ENCODE peak calls at places on chromosome 12, in four cellular contexts. Y, G, O and L are unnamed samples.

GRCh38 chr12:65603428-65604351 is 220.6 kb upstream of the HMGA2 start:
- DNase-seq in O (peak; percentile 30), G (no peak), Y (no peak), L (no peak)

GRCh38 chr12:6334940-6335450 is 6.9 kb downstream of the TNFRSF1A start:
- DNase-seq in G (no peak), Y (no peak), O (no peak), L (no peak)

GRCh38 chr12:587132-587531 is 76.1 kb downstream of the NINJ2 start:
- DNase-seq in O (no peak), G (no peak), Y (no peak), L (no peak)

GRCh38 chr12:40650038-40650704 is 42.1 kb upstream of the CNTN1 start:
- DNase-seq in Y (no peak), G (no peak), O (no peak), L (no peak)

GRCh38 chr12:6180300-6181051 is 19.7 kb upstream of the CD9 start:
- DNase-seq in G (no peak), Y (peak; percentile 76), O (no peak), L (no peak)

GRCh38 chr12:21989819-21990412 is 48.7 kb upstream of the ABCC9 start:
- DNase-seq in Y (peak; percentile 1), O (peak; percentile 34), G (no peak), L (peak; percentile 33)

GRCh38 chr12:73973486-73973885 is 564.1 kb upstream of the ATXN7L3B start:
- DNase-seq in Y (no peak), G (no peak), O (no peak), L (no peak)

GRCh38 chr12:47717443-47718193 is 7.7 kb downstream of the ENDOU start:
- DNase-seq in O (peak; percentile 78), G (no peak), Y (peak; percentile 42), L (peak; percentile 88)

GRCh38 chr12:124030510-124030909 is 57.5 kb downstream of the ZNF664 start:
- DNase-seq in Y (no peak), O (peak; percentile 48), G (no peak), L (peak; percentile 67)

GRCh38 chr12:110338754-110339153 is 57.7 kb downstream of the ATP2A2 start:
- DNase-seq in Y (no peak), G (no peak), O (peak; percentile 27), L (peak; percentile 32)

GRCh38 chr12:106766393-106766826 is 8.1 kb upstream of the RIC8B start:
- DNase-seq in G (no peak), Y (no peak), O (peak; percentile 40), L (no peak)

GRCh38 chr12:12539411-12539810 is 23.3 kb downstream of the DUSP16 start:
- DNase-seq in Y (no peak), G (no peak), O (no peak), L (no peak)

GRCh38 chr12:47734725-47735480 is 9.6 kb upstream of the ENDOU start:
- DNase-seq in Y (no peak), O (no peak), G (no peak), L (peak; percentile 27)

GRCh38 chr12:43551271-43551970 is 582 bp downstream of the ADAMTS20 start:
- DNase-seq in Y (no peak), G (no peak), O (no peak), L (peak; percentile 70)

GRCh38 chr12:33605776-33606175 is 166.2 kb upstream of the SYT10 start:
- DNase-seq in Y (peak; percentile 10), O (peak; percentile 44), G (no peak), L (peak; percentile 2)

DNA sequence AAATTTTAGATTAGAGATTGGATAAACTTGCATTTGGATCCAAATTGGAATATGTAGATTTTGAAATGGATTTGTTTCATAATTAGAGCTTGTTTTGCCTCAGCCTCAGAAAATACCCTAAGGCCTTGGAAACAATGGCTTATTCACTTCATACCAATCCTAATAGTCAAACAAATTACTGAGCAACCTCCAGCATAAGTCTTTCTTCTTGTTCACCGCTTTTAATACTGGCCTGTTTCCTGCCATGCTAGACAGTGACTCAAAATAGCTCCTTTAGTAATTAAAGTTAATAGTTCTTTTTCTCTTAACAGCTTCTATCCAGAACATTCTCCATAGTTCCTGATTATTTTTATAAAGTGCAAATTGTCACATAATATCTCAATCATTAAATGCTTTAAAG is 110.9 kb upstream of the DNM1L start:
- DNase-seq in G (no peak), Y (peak; percentile 31), O (no peak), L (no peak)
- TF ChIP-seq NFIC in G (no peak), Y (no peak), O (no peak), L (peak; percentile 7)

GRCh38 chr12:89864419-89864818 is 155.8 kb upstream of the ATP2B1 start:
- DNase-seq in G (no peak), Y (no peak), O (no peak), L (no peak)
- TF ChIP-seq RAD21 in G (no peak), Y (no peak), O (no peak), L (no peak)

GRCh38 chr12:53660064-53660463 is 15.8 kb downstream of the ATP5MC2 start:
- DNase-seq in G (no peak), Y (no peak), O (peak; percentile 48), L (no peak)
- H3K9ac ChIP-seq in G (no peak overlapping the region), Y (peak overlapping the region; percentile 68), O (no peak overlapping the region), L (peak overlapping the region; percentile 47)

GRCh38 chr12:99157946-99158345 is 489.6 kb upstream of the GARIN6 start:
- DNase-seq in O (no peak), Y (no peak), G (no peak), L (no peak)
- TF ChIP-seq NFIC in O (no peak), Y (no peak), G (no peak), L (no peak)

DNA sequence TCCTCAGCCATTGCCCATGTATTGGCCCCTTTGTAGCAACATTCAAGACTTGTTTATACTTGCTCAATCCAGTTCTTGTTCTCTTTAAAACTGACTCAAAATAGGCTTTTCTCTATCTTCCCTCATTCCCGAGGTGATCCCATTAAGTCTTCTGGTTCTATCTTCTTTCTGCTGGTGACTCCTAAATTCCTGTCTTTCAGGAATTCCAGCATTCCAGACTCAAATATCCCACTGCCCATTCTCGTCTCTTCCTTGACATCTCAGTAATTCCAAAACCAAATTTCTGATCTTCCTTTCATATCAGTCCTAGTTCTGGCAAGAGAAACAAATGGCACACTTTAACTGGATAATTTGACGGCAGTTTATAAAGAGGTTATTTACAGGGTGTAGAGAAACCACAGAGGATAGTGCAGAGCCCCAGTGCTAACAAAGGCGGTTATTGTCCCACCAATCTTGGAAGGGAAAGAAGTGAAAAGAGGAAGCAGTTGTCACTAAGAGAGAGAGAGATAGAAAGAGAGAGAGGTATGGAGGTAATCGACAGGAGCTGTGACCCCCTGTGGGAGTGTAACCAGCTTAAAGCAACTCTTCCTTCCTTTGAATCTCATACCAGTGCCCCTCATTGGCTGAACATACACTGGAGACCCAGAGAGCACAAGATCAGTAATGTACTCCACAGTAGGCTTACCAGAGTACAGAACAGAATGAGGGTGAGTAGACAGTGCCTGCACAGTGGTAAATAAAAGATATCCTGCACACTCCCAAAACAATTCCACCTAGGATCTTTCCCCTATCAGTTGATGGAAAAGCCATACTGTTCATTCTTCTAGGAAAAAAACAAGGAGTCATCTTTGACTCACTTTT is 177.6 kb upstream of the LMNTD1 start:
- DNase-seq in O (no peak), Y (no peak), G (no peak), L (no peak)
- TF ChIP-seq RAD21 in O (peak; percentile 17), Y (no peak), G (no peak), L (no peak)

DNA sequence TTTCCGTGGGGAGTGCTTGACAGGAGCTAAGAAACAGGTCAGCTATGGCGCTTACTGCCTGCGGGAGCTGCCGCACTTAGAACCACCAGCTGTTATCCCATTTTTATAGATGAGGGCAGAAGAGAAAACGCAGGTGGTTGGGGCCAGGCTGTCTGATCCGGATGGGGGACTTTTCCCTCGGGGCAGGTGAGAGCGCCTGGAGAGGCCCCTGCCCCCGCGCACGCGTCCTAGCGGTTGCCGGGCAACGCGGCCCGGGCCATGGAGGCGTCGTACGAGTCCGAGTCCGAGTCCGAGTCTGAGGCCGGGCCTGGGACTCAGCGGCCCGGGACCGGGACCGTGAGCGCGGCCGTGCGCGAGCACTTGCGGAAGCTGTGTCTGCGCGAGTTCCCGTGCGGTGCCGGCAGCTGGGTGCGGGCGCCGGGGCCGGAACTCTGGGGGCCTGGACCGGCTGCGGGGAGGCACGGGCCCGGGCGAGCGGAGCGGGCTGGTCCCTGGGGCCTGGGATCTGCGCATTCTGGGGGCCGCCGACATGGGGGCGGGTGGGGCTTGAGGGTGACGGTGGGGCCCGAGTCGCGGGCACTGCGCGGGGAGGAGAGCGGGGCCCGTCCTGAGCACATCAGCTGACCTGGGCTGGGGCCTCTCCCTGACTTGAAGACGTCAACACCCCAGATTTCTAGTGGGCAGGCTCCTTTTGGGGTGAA is at the start of gene LRRC43:
- DNase-seq in O (no peak), Y (no peak), G (no peak), L (peak; percentile 83)
- H3K9ac ChIP-seq in O (no peak within 1 kb of the TSS), Y (no peak within 1 kb of the TSS), G (no peak within 1 kb of the TSS), L (no peak within 1 kb of the TSS)

DNA sequence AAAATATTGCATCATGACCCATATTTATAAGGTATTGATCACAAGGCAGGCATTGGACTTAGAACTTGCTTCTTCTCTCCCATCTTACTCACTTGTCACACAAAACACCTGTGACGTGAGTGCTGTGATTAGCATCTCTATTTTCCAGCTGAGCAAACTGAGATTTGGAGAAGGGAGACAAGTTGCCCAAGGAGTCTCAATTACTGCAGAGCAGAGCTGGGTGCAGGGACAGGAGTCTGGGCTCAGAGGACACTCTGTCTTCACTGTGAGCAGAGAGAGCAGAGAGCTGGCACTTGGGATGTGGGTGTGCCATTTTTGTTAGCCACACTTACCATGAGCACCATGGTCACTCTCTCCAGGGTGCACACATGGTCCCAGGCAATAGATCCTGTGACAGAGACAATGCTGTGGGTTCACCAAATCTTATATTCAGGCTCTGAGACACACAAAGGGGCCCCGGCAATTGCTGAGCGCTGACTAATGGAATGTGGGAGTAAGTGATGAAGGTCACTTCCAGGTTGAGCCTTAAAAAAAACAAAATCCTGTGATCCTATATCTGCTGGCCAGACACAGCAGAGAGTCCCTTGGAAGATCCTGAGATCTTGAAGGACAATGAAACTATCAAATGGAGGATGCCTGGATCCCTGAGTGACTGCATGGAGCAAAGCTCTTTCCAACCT is 113.3 kb upstream of the MED13L start:
- DNase-seq in Y (no peak), O (no peak), G (no peak), L (no peak)
- TF ChIP-seq NFIC in Y (no peak), O (no peak), G (no peak), L (no peak)

GRCh38 chr12:80864046-80864735 is 73.5 kb downstream of the LIN7A start:
- DNase-seq in Y (no peak), G (no peak), O (no peak), L (no peak)

GRCh38 chr12:80860928-80861327 is 76.8 kb downstream of the LIN7A start:
- DNase-seq in G (no peak), O (no peak), Y (no peak), L (no peak)

GRCh38 chr12:80860206-80860605 is 77.5 kb downstream of the LIN7A start:
- DNase-seq in O (no peak), Y (no peak), G (no peak), L (no peak)

GRCh38 chr12:80862606-80863005 is 75.1 kb downstream of the LIN7A start:
- DNase-seq in Y (no peak), G (no peak), O (no peak), L (no peak)

GRCh38 chr12:80861636-80862378 is 75.9 kb downstream of the LIN7A start:
- DNase-seq in G (no peak), Y (no peak), O (no peak), L (no peak)
- TF ChIP-seq RAD21 in G (no peak), Y (no peak), O (no peak), L (no peak)